ENCODE peak calls at places on chromosomes 11 and 22, in six cellular contexts. O, P, G, H, M and I are unnamed samples.

GRCh38 chr11:10394229-10395100 is 60.6 kb upstream of the AMPD3 start:
- DNase-seq in P (no peak), G (no peak), M (no peak), O (no peak), H (no peak), I (no peak)

GRCh38 chr22:39457546-39458442 is 982 bp downstream of the MGAT3 start:
- DNase-seq in O (no peak), M (no peak), G (no peak), P (peak; percentile 60), H (peak; percentile 77), I (no peak)

GRCh38 chr22:39077513-39077840 is 402 bp downstream of the APOBEC3G start:
- DNase-seq in P (no peak), G (no peak), H (no peak), O (no peak), M (no peak), I (no peak)

GRCh38 chr11:33867566-33867965 is 24.3 kb downstream of the LMO2 start:
- DNase-seq in H (no peak), P (no peak), O (no peak), G (no peak), M (no peak), I (no peak)

GRCh38 chr11:128731041-128731663 is 37.3 kb downstream of the FLI1 start:
- DNase-seq in M (no peak), O (no peak), G (no peak), H (no peak), P (no peak), I (no peak)

GRCh38 chr11:16804104-16804947 is 65.9 kb downstream of the C11orf58 start:
- DNase-seq in P (no peak), G (no peak), O (no peak), M (no peak), H (no peak), I (peak; percentile 19)

GRCh38 chr22:23234409-23235161 is 54.3 kb downstream of the BCR start:
- DNase-seq in G (no peak), P (no peak), H (no peak), M (no peak), O (no peak), I (no peak)

GRCh38 chr22:46326066-46326680 is 9.3 kb upstream of the TRMU start:
- DNase-seq in P (no peak), M (no peak), O (no peak), G (no peak), H (no peak), I (no peak)

GRCh38 chr11:108097179-108097578 is 24.2 kb upstream of the ACAT1 start:
- DNase-seq in G (no peak), M (no peak), O (no peak), H (no peak), P (no peak), I (no peak)

DNA sequence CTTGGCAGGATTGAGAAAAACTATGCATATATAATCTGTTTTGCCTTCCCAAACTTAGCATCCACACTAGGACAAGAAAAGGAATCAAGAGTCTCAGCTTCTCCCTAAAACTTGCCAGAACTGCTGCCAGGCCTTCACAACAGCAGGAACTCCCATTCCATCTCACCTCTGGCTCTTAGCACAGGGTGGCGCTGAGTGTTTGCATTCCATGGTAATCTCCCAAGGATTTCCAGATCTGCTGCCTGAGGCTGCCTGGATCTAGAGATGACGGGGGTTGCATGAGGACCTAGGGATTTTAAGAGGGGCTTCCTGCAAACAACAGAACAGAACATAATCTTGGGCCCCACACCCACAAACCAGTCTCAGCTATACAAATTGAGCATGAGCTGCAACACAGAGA is 87.1 kb upstream of the OPCML start:
- DNase-seq in H (no peak), M (no peak), G (no peak), O (no peak), P (peak; percentile 15), I (no peak)
- TF ChIP-seq CTCF in H (no peak), M (no peak), G (no peak), O (no peak), P (no peak), I (no peak)

GRCh38 chr22:36327922-36328551 is 59.7 kb downstream of the MYH9 start:
- DNase-seq in O (no peak), H (no peak), P (no peak), G (no peak), M (no peak), I (peak; percentile 50)
- TF ChIP-seq CTCF in O (no peak), H (no peak), P (no peak), G (no peak), M (no peak), I (no peak)

DNA sequence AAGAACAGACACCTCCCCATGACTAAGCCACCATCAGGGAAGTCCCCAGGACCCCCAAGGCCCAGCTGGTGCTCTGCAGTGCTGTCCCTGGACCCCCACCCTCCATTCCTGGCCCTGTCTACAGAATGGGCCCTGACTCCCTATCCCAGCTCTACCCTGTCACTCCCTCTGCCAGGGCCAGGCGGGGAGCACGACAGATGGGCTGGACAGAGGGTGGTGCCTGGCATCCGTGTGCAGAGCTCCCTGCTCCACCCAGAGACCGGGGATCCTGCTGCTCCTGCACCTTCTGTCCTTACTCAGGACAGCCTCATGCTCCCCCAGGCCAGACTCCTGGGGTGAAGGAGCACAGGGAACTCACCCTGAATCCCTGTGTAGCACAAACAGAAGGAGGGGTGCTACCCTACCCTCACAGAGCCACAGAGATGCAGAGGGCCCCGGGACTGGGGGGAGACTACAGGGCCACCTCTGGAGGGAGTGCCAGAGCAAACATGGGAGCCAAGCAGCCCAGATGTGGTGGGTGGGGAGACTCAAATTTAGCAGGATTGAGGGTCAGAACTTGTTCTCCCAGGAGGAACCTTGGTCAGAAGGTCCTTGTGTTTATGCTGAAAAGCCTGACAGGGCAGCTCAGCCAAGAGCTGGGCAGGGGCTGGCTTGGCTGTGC is 2.0 kb downstream of the ARVCF start:
- DNase-seq in O (no peak), H (no peak), M (no peak), G (peak; percentile 63), P (no peak), I (no peak)
- TF ChIP-seq CTCF in O (no peak), H (no peak), M (no peak), G (no peak), P (no peak), I (no peak)

GRCh38 chr11:76380977-76381719 is at the start of the genes GVQW3 and THAP12:
- DNase-seq in P (peak; percentile 99), M (peak; percentile 79), O (peak; percentile 97), G (peak; percentile 99), H (peak; percentile 99), I (peak; percentile 98)
- TF ChIP-seq CTCF in P (peak; percentile 25), M (peak; percentile 40), O (no peak), G (peak; percentile 16), H (peak; percentile 35), I (no peak)

GRCh38 chr11:35949242-35949641 is 5.4 kb downstream of the LDLRAD3 start:
- DNase-seq in M (no peak), H (no peak), G (no peak), P (no peak), O (no peak), I (no peak)
- TF ChIP-seq CTCF in M (no peak), H (no peak), G (no peak), P (no peak), O (no peak), I (no peak)